ENCODE peak calls at places on chromosomes 4 and X, in five cellular contexts. Q, Y, R, P and W are unnamed samples.
A peak's percentile ranks its signal among the peaks of the same experiment; 100 is the strongest.

GRCh38 chr4:174071591-174071990 is 211.9 kb downstream of the FBXO8 start:
- DNase-seq in Q (no peak), Y (no peak), R (no peak), P (no peak), W (no peak)

GRCh38 chr4:46277165-46277951 is 112.6 kb downstream of the GABRA2 start:
- DNase-seq in Q (no peak), Y (no peak), R (no peak), P (no peak), W (no peak)

GRCh38 chr4:89307446-89308160 is at the start of gene GPRIN3:
- DNase-seq in Q (no peak), Y (peak; percentile 35), R (peak; percentile 58), P (peak; percentile 10), W (peak; percentile 42)

GRCh38 chr4:67909910-67910905 is 26.4 kb upstream of the TMPRSS11D start:
- DNase-seq in Q (no peak), Y (no peak), R (no peak), P (no peak), W (no peak)

GRCh38 chr4:128371004-128371777 is 83.6 kb upstream of the PGRMC2 start:
- DNase-seq in Q (no peak), Y (no peak), R (no peak), P (no peak), W (no peak)

GRCh38 chr4:4856071-4857000 is 3.1 kb upstream of the MSX1 start:
- DNase-seq in Q (no peak), Y (peak; percentile 25), R (no peak), P (no peak), W (peak; percentile 36)

GRCh38 chr4:61500883-61501282 is 300.8 kb downstream of the ADGRL3 start:
- DNase-seq in Q (no peak), Y (no peak), R (no peak), P (no peak), W (no peak)

GRCh38 chrX:13658602-13659001 is 5.7 kb downstream of the TCEANC start:
- DNase-seq in Q (no peak), Y (no peak), R (peak; percentile 38), P (peak; percentile 23), W (peak; percentile 7)

GRCh38 chr4:41258783-41259182 is 2.1 kb downstream of the UCHL1 start:
- DNase-seq in Q (peak; percentile 62), Y (no peak), R (no peak), P (peak; percentile 69), W (no peak)

GRCh38 chr4:182894681-182895275 is 22.4 kb downstream of the DCTD start:
- DNase-seq in Q (no peak), Y (no peak), R (no peak), P (no peak), W (no peak)

GRCh38 chr4:32858971-32859370 is 2138.8 kb downstream of the PCDH7 start:
- DNase-seq in Q (peak; percentile 10), Y (no peak), R (no peak), P (peak; percentile 2), W (no peak)

GRCh38 chrX:56563231-56564116 is at the start of gene UBQLN2:
- DNase-seq in Q (peak; percentile 44), Y (peak; percentile 78), R (peak; percentile 63), P (peak; percentile 62), W (peak; percentile 57)

GRCh38 chrX:38717871-38718270 is 83.4 kb upstream of the MID1IP1 start:
- DNase-seq in Q (no peak), Y (no peak), R (peak; percentile 40), P (peak; percentile 3), W (peak; percentile 5)

GRCh38 chr4:71400788-71401187 is 62.0 kb downstream of the SLC4A4 start:
- DNase-seq in Q (no peak), Y (no peak), R (no peak), P (no peak), W (no peak)

GRCh38 chrX:8629871-8630270 is 102.1 kb downstream of the ANOS1 start:
- DNase-seq in Q (no peak), Y (no peak), R (no peak), P (peak; percentile 47), W (no peak)

GRCh38 chr4:42150653-42151567 is 1.5 kb downstream of the BEND4 start:
- DNase-seq in Q (no peak), Y (no peak), R (peak; percentile 71), P (no peak), W (peak; percentile 71)

GRCh38 chr4:40621592-40622512 is 7.8 kb downstream of the RBM47 start:
- DNase-seq in Q (peak; percentile 97), Y (peak; percentile 30), R (peak; percentile 45), P (peak; percentile 87), W (peak; percentile 57)

GRCh38 chr4:173509031-173510001 is 20.7 kb downstream of the HAND2 start:
- DNase-seq in Q (no peak), Y (peak; percentile 70), R (no peak), P (no peak), W (peak; percentile 60)

GRCh38 chrX:21745756-21746155 is 12.2 kb downstream of the SMPX start:
- DNase-seq in Q (no peak), Y (no peak), R (peak; percentile 14), P (peak; percentile 43), W (peak; percentile 9)

GRCh38 chr4:82780398-82781231 is 18.0 kb downstream of the SCD5 start:
- DNase-seq in Q (no peak), Y (peak; percentile 46), R (no peak), P (peak; percentile 87), W (no peak)

GRCh38 chrX:109270580-109271484 is 211.1 kb downstream of the GUCY2F start:
- DNase-seq in Q (no peak), Y (no peak), R (peak; percentile 10), P (peak; percentile 55), W (peak; percentile 49)

GRCh38 chr4:6869944-6870343 is 39.7 kb upstream of the TBC1D14 start:
- DNase-seq in Q (no peak), Y (no peak), R (no peak), P (no peak), W (no peak)

GRCh38 chr4:105765690-105766407 is 57.3 kb downstream of the GSTCD start:
- DNase-seq in Q (peak; percentile 70), Y (no peak), R (no peak), P (peak; percentile 95), W (no peak)

GRCh38 chr4:73308286-73308685 is 49.7 kb upstream of the ANKRD17 start:
- DNase-seq in Q (no peak), Y (no peak), R (peak; percentile 26), P (peak; percentile 35), W (peak; percentile 10)

GRCh38 chr4:142309772-142310171 is 536.3 kb downstream of the INPP4B start:
- DNase-seq in Q (no peak), Y (no peak), R (no peak), P (no peak), W (no peak)

GRCh38 chr4:75916091-75916661 is 13.9 kb upstream of the PPEF2 start:
- DNase-seq in Q (no peak), Y (no peak), R (peak; percentile 66), P (peak; percentile 35), W (peak; percentile 51)

GRCh38 chr4:145299380-145300076 is 119.1 kb upstream of the OTUD4 start:
- DNase-seq in Q (peak; percentile 74), Y (no peak), R (peak; percentile 35), P (peak; percentile 88), W (peak; percentile 63)

GRCh38 chr4:111362891-111363290 is 740.0 kb upstream of the PITX2 start:
- DNase-seq in Q (peak; percentile 88), Y (no peak), R (no peak), P (no peak), W (no peak)

GRCh38 chr4:138868562-138868961 is 147.0 kb upstream of the NOCT start:
- DNase-seq in Q (no peak), Y (peak; percentile 48), R (no peak), P (no peak), W (no peak)

GRCh38 chrX:50751091-50751490 is 62.9 kb downstream of the SHROOM4 start:
- DNase-seq in Q (no peak), Y (no peak), R (no peak), P (no peak), W (no peak)

GRCh38 chrX:50747471-50747900 is 66.5 kb downstream of the SHROOM4 start:
- DNase-seq in Q (peak; percentile 52), Y (no peak), R (peak; percentile 12), P (no peak), W (peak; percentile 6)
- TF ChIP-seq CTCF in Q (peak; percentile 75), Y (no peak), R (peak; percentile 56), P (peak; percentile 79), W (peak; percentile 26)

GRCh38 chrX:152912121-152912520 is 14.3 kb downstream of the ZNF185 start:
- DNase-seq in Q (no peak), Y (no peak), R (no peak), P (no peak), W (no peak)
- TF ChIP-seq CTCF in Q (no peak), Y (no peak), R (no peak), P (peak; percentile 29), W (no peak)

DNA sequence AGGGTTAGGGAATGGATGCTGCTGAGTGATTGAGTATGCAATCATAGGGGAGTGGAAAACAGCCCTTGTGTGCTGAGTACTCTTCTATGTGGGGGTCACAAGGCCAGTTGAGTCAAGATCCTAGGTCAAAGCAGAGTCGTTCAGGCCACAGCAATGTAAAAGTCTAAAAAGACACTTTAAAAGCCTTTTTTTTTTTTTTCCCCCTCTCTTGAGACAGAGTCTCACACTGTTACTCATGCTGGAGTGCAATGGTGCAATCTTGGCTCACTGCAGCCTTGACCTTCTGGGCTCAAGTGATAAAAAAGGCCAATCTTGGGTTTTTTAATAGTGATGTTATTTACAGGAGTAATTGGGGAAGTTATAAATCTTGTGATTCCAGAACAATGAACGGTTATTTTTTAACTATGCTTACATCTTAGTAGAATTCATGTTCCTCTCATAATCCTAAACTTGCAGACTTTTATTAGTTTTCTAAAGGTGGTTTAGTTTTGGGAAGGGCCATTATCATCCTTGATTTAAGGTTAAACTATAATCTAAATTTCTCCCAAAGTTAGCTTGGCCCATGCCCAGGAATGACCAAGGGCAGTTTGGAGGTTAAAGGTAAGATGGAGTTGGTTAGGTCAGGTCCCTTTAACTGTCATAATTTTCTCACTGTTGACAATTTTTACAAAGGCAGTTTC is 82.2 kb upstream of the BMP2K start:
- DNase-seq in Q (no peak), Y (no peak), R (no peak), P (no peak), W (no peak)
- TF ChIP-seq CTCF in Q (no peak), Y (no peak), R (no peak), P (no peak), W (no peak)

DNA sequence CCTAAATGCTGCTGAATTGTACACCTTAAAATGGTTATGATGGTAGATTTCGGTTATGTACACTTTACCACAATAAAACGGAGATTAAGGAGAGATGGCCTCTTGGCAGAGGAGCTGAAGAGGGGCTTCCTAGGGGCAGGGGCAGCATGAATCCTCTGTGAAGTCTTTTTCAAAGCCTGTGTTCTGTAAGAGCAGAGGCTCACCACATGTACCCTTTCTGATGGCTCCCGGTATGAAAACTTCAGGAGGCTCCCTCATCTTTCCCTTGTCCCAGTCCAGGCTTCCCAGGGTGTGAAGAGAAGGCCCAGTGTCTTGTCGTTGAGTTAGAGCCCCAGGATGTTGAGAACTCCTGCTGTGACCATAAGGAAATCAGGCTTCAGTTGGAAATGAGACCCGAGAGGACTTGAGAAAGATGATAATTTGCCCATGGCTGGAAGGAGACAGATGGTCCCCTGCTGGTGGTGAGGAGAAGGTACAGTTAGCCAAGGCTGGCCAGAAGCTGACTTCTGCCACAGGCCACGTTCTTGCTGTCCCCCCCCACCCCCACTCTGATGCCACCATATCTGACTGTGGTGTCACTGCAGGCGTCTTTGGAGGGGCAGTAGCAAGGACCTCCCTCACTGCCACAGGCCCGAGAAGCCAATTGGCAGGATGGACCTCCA is 31.8 kb upstream of the MTM1 start:
- DNase-seq in Q (no peak), Y (no peak), R (no peak), P (no peak), W (no peak)
- TF ChIP-seq CTCF in Q (no peak), Y (no peak), R (no peak), P (peak; percentile 41), W (no peak)